ENCODE peak calls at places on chromosome 16, in nine cellular contexts. V is left ventricle myocardium superior; G is neural progenitor cell; J is fibroblast of the aortic adventitia; M is prostate gland; A is EH; B is MCF 10A; H is PC-3; E is activated effector memory CD4-positive, alpha-beta T cell treated with Interleukin-2 at 50 U/mL for 16 hours. R is an unnamed sample.

GRCh38 chr16:11572301-11572995 is 14.3 kb downstream of the LITAF start:
- DNase-seq in V (no peak), G (no peak), J (no peak), M (no peak), A (no peak), B (no peak), H (no peak), E (no peak), R (no peak)

GRCh38 chr16:2250652-2251280 is 621 bp downstream of the ECI1 start:
- DNase-seq in V (no peak), G (no peak), J (peak), M (no peak), A (peak), B (peak), H (no peak), E (no peak), R (no peak)

GRCh38 chr16:35733278-35733965 is 2274.0 kb downstream of the TP53TG3F start:
- DNase-seq in V (no peak), G (no peak), J (no peak), M (no peak), A (no peak), B (no peak), H (no peak), E (no peak), R (no peak)

GRCh38 chr16:89150981-89151380 is 20.6 kb upstream of the CDH15 start:
- DNase-seq in V (no peak), G (no peak), J (no peak), M (no peak), A (no peak), B (no peak), H (no peak), E (no peak), R (no peak)

GRCh38 chr16:471353-472198 is 46.1 kb downstream of the RAB11FIP3 start:
- DNase-seq in V (peak), G (peak), J (no peak), M (peak), A (peak), B (peak), H (no peak), E (no peak), R (no peak)

GRCh38 chr16:67939507-67940435 is 3.1 kb upstream of the PSMB10 start:
- DNase-seq in V (peak), G (no peak), J (no peak), M (peak), A (no peak), B (no peak), H (no peak), E (no peak), R (no peak)

GRCh38 chr16:23987443-23987842 is 151.7 kb downstream of the PRKCB start:
- DNase-seq in V (no peak), G (no peak), J (no peak), M (no peak), A (no peak), B (no peak), H (no peak), E (no peak), R (peak)

GRCh38 chr16:70594569-70594968 is 51.8 kb upstream of the IL34 start:
- DNase-seq in V (no peak), G (no peak), J (peak), M (peak), A (no peak), B (peak), H (peak), E (no peak), R (no peak)

GRCh38 chr16:66580605-66581209 is 1.4 kb downstream of the CMTM2 start:
- DNase-seq in V (no peak), G (peak), J (peak), M (no peak), A (peak), B (peak), H (peak), E (no peak), R (no peak)

GRCh38 chr16:27879601-27880247 is 183.8 kb downstream of the GSG1L start:
- DNase-seq in V (peak), G (no peak), J (no peak), M (no peak), A (no peak), B (no peak), H (no peak), E (no peak), R (no peak)

GRCh38 chr16:3819741-3820724 is 60.5 kb downstream of the CREBBP start:
- DNase-seq in V (no peak), G (no peak), J (peak), M (peak), A (peak), B (peak), H (peak), E (no peak), R (no peak)

GRCh38 chr16:72934661-72935403 is 113.1 kb downstream of the ZFHX3 start:
- DNase-seq in V (no peak), G (no peak), J (peak), M (no peak), A (no peak), B (peak), H (no peak), E (no peak), R (no peak)

GRCh38 chr16:81450783-81451491 is 6.3 kb downstream of the CMIP start:
- DNase-seq in V (no peak), G (no peak), J (no peak), M (no peak), A (no peak), B (no peak), H (no peak), E (no peak), R (no peak)

GRCh38 chr16:24430937-24431760 is 108.2 kb upstream of the RBBP6 start:
- DNase-seq in V (no peak), G (no peak), J (no peak), M (no peak), A (peak), B (peak), H (peak), E (no peak), R (no peak)

GRCh38 chr16:52861614-52862022 is 191.1 kb downstream of the CHD9NB start:
- DNase-seq in V (no peak), G (peak), J (no peak), M (no peak), A (no peak), B (peak), H (peak), E (no peak), R (no peak)

GRCh38 chr16:23504076-23504452 is 6.2 kb downstream of the GGA2 start:
- DNase-seq in V (peak), G (no peak), J (peak), M (peak), A (peak), B (peak), H (peak), E (no peak), R (no peak)

GRCh38 chr16:1208239-1208830 is 16.7 kb downstream of the TPSG1 start:
- DNase-seq in V (no peak), G (no peak), J (no peak), M (no peak), A (no peak), B (no peak), H (no peak), E (peak), R (no peak)

GRCh38 chr16:26963109-26963508 is 103.6 kb upstream of the C16orf82 start:
- DNase-seq in V (no peak), G (peak), J (peak), M (no peak), A (peak), B (no peak), H (no peak), E (no peak), R (no peak)

R was measured in GM12892.